ENCODE peak calls at places on chromosomes 6 and 20, in seven cellular contexts. One of them, this sample, is unnamed.
A peak's percentile ranks its signal among the peaks of the same experiment; 100 is the strongest.

GRCh38 chr6:134840086-134840485 is 109.8 kb downstream of the ALDH8A1 start:
- DNase-seq in K562: no peak
- DNase-seq in trophoblast cell: no peak
- DNase-seq in endothelial cell of umbilical vein: no peak
- DNase-seq in neuronal stem cell: no peak
- DNase-seq in astrocyte: no peak
- DNase-seq in mesendoderm: no peak
- DNase-seq in this sample: no peak

GRCh38 chr6:101832371-101832770 is 438.9 kb downstream of the GRIK2 start:
- DNase-seq in K562: no peak
- DNase-seq in trophoblast cell: no peak
- DNase-seq in endothelial cell of umbilical vein: no peak
- DNase-seq in neuronal stem cell: no peak
- DNase-seq in astrocyte: no peak
- DNase-seq in mesendoderm: no peak
- DNase-seq in this sample: no peak

GRCh38 chr6:46199387-46199786 is 28.6 kb upstream of the ENPP5 start:
- DNase-seq in K562: no peak
- DNase-seq in trophoblast cell: peak; percentile 36
- DNase-seq in endothelial cell of umbilical vein: no peak
- DNase-seq in neuronal stem cell: no peak
- DNase-seq in astrocyte: peak; percentile 58
- DNase-seq in mesendoderm: no peak
- DNase-seq in this sample: no peak

GRCh38 chr20:32017711-32018251 is 7.5 kb downstream of the CCM2L start:
- DNase-seq in K562: peak; percentile 63
- DNase-seq in trophoblast cell: peak; percentile 74
- DNase-seq in endothelial cell of umbilical vein: no peak
- DNase-seq in neuronal stem cell: peak; percentile 35
- DNase-seq in astrocyte: no peak
- DNase-seq in mesendoderm: peak; percentile 95
- DNase-seq in this sample: peak; percentile 63

GRCh38 chr20:51378171-51378928 is 164.2 kb downstream of the NFATC2 start:
- DNase-seq in K562: peak; percentile 46
- DNase-seq in trophoblast cell: peak; percentile 8
- DNase-seq in endothelial cell of umbilical vein: no peak
- DNase-seq in neuronal stem cell: no peak
- DNase-seq in astrocyte: no peak
- DNase-seq in mesendoderm: peak; percentile 53
- DNase-seq in this sample: no peak

GRCh38 chr6:35757461-35758123 is 18.8 kb upstream of the CLPSL2 start:
- DNase-seq in K562: peak; percentile 75
- DNase-seq in trophoblast cell: no peak
- DNase-seq in endothelial cell of umbilical vein: peak; percentile 32
- DNase-seq in neuronal stem cell: no peak
- DNase-seq in astrocyte: no peak
- DNase-seq in mesendoderm: peak; percentile 89
- DNase-seq in this sample: no peak

GRCh38 chr20:43746344-43747137 is 19.7 kb upstream of the GTSF1L start:
- DNase-seq in K562: no peak
- DNase-seq in trophoblast cell: no peak
- DNase-seq in endothelial cell of umbilical vein: no peak
- DNase-seq in neuronal stem cell: no peak
- DNase-seq in astrocyte: no peak
- DNase-seq in mesendoderm: peak; percentile 77
- DNase-seq in this sample: no peak

GRCh38 chr6:46023216-46023915 is 7.7 kb upstream of the CLIC5 start:
- DNase-seq in K562: no peak
- DNase-seq in trophoblast cell: no peak
- DNase-seq in endothelial cell of umbilical vein: no peak
- DNase-seq in neuronal stem cell: no peak
- DNase-seq in astrocyte: peak; percentile 22
- DNase-seq in mesendoderm: no peak
- DNase-seq in this sample: no peak

GRCh38 chr6:35411066-35411465 is 41.1 kb upstream of the FANCE start:
- DNase-seq in K562: no peak
- DNase-seq in trophoblast cell: no peak
- DNase-seq in endothelial cell of umbilical vein: no peak
- DNase-seq in neuronal stem cell: no peak
- DNase-seq in astrocyte: no peak
- DNase-seq in mesendoderm: no peak
- DNase-seq in this sample: no peak

DNA sequence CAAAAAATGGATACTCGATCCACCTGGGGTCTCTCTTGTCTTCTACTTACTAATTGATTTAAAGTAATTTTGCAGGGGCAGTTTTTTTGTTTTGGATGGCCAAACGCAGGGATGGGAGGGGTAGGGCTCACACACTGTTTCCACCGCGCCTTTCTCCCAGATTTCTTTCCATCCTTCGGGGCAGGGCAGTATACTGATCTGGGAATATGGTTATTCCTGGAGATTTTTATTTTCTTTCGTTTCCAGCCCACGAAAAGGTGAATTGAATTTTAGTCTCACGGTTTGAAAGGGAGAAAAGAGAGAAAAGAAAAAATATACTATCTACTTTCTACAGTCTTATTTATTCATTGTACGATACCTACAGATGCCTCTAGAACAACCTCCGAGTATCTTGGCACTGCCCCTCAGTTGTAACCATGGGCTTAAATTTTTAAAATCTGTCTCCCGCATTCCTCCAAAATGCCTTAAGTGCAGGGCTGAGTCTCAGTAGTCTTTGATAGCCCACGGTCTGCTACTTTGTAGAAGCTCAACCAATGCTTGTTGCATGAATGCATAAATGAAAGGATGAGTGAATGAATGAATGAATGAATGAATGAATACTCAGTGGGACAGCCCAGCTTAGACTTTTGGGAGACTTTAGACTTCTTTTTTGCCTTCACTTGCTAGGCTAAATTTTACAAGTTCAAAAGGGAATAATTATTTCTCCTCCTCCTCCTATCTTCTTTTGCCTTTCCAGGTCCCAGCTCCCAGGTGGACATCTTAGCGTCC is 18.1 kb upstream of the TRIM27 start:
- DNase-seq in K562: peak; percentile 65
- DNase-seq in trophoblast cell: no peak
- DNase-seq in endothelial cell of umbilical vein: no peak
- DNase-seq in neuronal stem cell: no peak
- DNase-seq in astrocyte: no peak
- DNase-seq in mesendoderm: no peak
- DNase-seq in this sample: no peak
- H3K9ac ChIP-seq in K562: peak overlapping the region; percentile 40
- H3K9ac ChIP-seq in trophoblast cell: no peak overlapping the region
- H3K9ac ChIP-seq in endothelial cell of umbilical vein: peak overlapping the region; percentile 58
- H3K9ac ChIP-seq in neuronal stem cell: no peak overlapping the region
- H3K9ac ChIP-seq in astrocyte: peak overlapping the region; percentile 84
- H3K9ac ChIP-seq in mesendoderm: no peak overlapping the region
- H3K9ac ChIP-seq in this sample: peak overlapping the region; percentile 36

GRCh38 chr6:151885234-151885633 is 77.8 kb downstream of the ESR1 start:
- DNase-seq in K562: no peak
- DNase-seq in trophoblast cell: peak; percentile 18
- DNase-seq in endothelial cell of umbilical vein: no peak
- DNase-seq in neuronal stem cell: no peak
- DNase-seq in astrocyte: no peak
- DNase-seq in mesendoderm: no peak
- DNase-seq in this sample: no peak
- H3K4me3 ChIP-seq in K562: no peak overlapping the region
- H3K4me3 ChIP-seq in trophoblast cell: no peak overlapping the region
- H3K4me3 ChIP-seq in endothelial cell of umbilical vein: no peak overlapping the region
- H3K4me3 ChIP-seq in neuronal stem cell: no peak overlapping the region
- H3K4me3 ChIP-seq in astrocyte: no peak overlapping the region
- H3K4me3 ChIP-seq in mesendoderm: no peak overlapping the region
- H3K4me3 ChIP-seq in this sample: no peak overlapping the region

DNA sequence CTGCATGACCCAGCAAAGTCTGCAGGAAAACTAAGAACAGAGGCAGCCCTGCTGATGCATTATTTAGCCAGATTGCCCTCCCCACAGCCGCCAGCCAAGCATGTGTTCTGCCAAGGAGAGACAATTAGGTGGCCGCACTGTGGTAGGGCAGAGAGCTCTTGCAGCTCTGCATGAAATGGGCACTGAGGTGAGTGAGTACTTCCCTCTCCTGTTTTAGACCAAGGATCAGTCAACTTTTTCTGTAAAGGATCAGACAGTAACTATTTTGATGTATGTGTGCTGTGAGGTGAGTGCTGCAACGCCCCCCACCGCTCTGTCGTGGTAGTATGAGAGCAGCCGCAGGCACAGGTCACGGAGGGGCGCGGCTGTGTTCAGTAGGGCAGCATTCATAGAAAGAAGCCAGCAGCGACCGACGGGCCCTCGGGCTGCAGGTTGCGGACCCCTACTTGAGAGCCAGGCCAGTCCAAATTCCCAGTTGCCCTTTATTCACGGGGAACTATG is 23.8 kb upstream of the FAM50B start:
- DNase-seq in K562: peak; percentile 42
- DNase-seq in trophoblast cell: peak; percentile 69
- DNase-seq in endothelial cell of umbilical vein: peak; percentile 93
- DNase-seq in neuronal stem cell: no peak
- DNase-seq in astrocyte: no peak
- DNase-seq in mesendoderm: peak; percentile 72
- DNase-seq in this sample: no peak
- H3K9ac ChIP-seq in K562: no peak overlapping the region
- H3K9ac ChIP-seq in trophoblast cell: no peak overlapping the region
- H3K9ac ChIP-seq in endothelial cell of umbilical vein: peak overlapping the region; percentile 91
- H3K9ac ChIP-seq in neuronal stem cell: no peak overlapping the region
- H3K9ac ChIP-seq in astrocyte: peak overlapping the region; percentile 82
- H3K9ac ChIP-seq in mesendoderm: no peak overlapping the region
- H3K9ac ChIP-seq in this sample: no peak overlapping the region

DNA sequence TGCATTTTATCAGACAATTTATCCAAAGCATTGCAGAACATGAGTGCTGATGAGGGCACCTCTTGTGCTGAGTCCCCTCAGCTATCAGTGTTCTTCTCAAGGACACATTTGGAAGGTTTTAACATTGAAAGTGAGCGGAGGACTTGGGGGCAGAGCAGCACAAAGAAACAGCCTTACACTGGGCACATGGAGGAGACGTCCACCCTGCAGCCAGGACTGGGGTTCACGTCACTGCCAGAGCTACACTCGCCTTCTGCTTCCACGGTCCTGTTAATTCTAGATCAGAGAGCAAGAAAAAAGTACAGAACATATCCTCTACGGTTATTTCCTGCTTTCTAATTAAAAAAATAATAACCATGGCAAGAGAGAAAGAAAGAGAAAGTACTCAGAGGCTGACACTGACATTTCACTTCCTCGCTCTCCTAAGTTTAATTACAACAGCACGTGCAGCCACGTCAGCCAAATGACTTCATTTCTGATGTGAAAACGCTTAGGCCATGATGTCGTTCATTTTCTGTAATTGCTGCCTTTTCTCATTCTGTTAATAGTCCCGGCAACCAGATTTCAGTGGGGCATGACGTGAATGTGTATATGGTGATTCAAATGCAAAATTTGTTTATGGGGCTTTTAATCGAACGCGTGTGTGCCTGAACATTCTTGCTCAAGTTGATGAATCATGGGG is 5.1 kb downstream of the PRND start:
- DNase-seq in K562: no peak
- DNase-seq in trophoblast cell: peak; percentile 37
- DNase-seq in endothelial cell of umbilical vein: peak; percentile 51
- DNase-seq in neuronal stem cell: no peak
- DNase-seq in astrocyte: peak; percentile 73
- DNase-seq in mesendoderm: peak; percentile 23
- DNase-seq in this sample: no peak
- H3K4me3 ChIP-seq in K562: no peak overlapping the region
- H3K4me3 ChIP-seq in trophoblast cell: no peak overlapping the region
- H3K4me3 ChIP-seq in endothelial cell of umbilical vein: no peak overlapping the region
- H3K4me3 ChIP-seq in neuronal stem cell: no peak overlapping the region
- H3K4me3 ChIP-seq in astrocyte: peak overlapping the region; percentile 22
- H3K4me3 ChIP-seq in mesendoderm: no peak overlapping the region
- H3K4me3 ChIP-seq in this sample: no peak overlapping the region

GRCh38 chr20:10864076-10864672 is 190.4 kb upstream of the JAG1 start:
- DNase-seq in K562: no peak
- DNase-seq in trophoblast cell: no peak
- DNase-seq in endothelial cell of umbilical vein: no peak
- DNase-seq in neuronal stem cell: no peak
- DNase-seq in astrocyte: peak; percentile 38
- DNase-seq in mesendoderm: no peak
- DNase-seq in this sample: peak; percentile 89
- H3K9ac ChIP-seq in K562: no peak overlapping the region
- H3K9ac ChIP-seq in trophoblast cell: no peak overlapping the region
- H3K9ac ChIP-seq in endothelial cell of umbilical vein: peak overlapping the region; percentile 25
- H3K9ac ChIP-seq in neuronal stem cell: no peak overlapping the region
- H3K9ac ChIP-seq in astrocyte: peak overlapping the region; percentile 26
- H3K9ac ChIP-seq in mesendoderm: no peak overlapping the region
- H3K9ac ChIP-seq in this sample: peak overlapping the region; percentile 20

DNA sequence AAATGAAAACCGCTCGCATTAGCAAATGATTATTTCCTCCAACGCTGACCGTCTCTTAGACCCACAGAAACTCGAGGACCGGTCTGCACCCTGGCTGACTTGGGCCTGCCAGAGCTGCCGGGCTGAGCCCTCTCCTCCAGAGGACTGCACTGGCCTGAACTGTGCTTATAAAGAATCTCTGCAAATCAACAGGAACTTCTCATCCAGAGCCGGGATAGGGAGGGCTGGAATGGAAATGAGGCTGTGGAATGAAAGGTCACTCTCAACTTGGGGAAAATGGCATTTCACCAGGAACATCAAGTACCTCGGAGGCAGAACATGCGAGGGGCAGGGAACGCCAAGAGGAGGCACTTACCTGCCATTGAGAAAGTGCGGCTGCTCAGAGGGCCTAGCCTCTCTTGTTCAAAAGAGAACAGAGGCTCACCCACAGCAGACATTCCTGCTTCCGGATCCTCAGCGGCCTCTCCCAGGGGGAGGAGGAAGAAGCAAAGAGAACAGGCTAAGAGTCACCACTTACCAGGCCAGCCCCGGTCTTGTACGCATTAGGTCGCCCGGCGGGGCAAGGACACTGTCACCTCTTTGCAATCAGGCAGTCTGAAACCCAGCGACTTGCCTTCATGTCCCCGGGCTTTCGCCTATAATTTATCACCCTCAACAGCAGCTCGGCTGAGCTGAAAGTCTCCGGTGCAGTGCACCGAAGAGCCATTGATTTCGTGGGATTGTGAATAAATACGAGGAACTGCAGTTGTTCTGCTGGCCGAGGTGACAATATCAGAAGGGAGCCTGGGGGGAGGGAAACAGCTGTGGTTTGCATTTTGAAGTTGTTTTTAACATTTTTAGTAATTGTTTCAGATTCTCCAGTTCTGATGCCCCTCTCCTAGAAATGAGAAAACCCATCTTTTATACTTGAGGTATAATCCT is 37.6 kb downstream of the ZMYND8 start:
- DNase-seq in K562: peak; percentile 68
- DNase-seq in trophoblast cell: peak; percentile 78
- DNase-seq in endothelial cell of umbilical vein: peak; percentile 79
- DNase-seq in neuronal stem cell: no peak
- DNase-seq in astrocyte: peak; percentile 66
- DNase-seq in mesendoderm: peak; percentile 91
- DNase-seq in this sample: peak; percentile 79
- H3K4me3 ChIP-seq in K562: peak overlapping the region; percentile 21
- H3K4me3 ChIP-seq in trophoblast cell: no peak overlapping the region
- H3K4me3 ChIP-seq in endothelial cell of umbilical vein: peak overlapping the region; percentile 36
- H3K4me3 ChIP-seq in neuronal stem cell: peak overlapping the region; percentile 33
- H3K4me3 ChIP-seq in astrocyte: peak overlapping the region; percentile 24
- H3K4me3 ChIP-seq in mesendoderm: no peak overlapping the region
- H3K4me3 ChIP-seq in this sample: no peak overlapping the region